ENCODE peak calls at places on chromosome 9, in nine cellular contexts. One of them, this sample, is unnamed.

GRCh38 chr9:31590091-31590490 is 794.4 kb upstream of the ACO1 start:
- DNase-seq in IMR-90: no peak
- DNase-seq in heart left ventricle: no peak
- DNase-seq in T-helper 2 cell: no peak
- DNase-seq in T47D: no peak
- DNase-seq in HFFc6: no peak
- DNase-seq in AG04449: no peak
- DNase-seq in C1 segment of cervical spinal cord: no peak
- DNase-seq in mesothelial cell of epicardium: no peak
- DNase-seq in this sample: no peak

GRCh38 chr9:95008151-95008771 is 281.8 kb downstream of the AOPEP start:
- DNase-seq in IMR-90: no peak
- DNase-seq in heart left ventricle: peak
- DNase-seq in T-helper 2 cell: no peak
- DNase-seq in T47D: peak
- DNase-seq in HFFc6: no peak
- DNase-seq in AG04449: no peak
- DNase-seq in C1 segment of cervical spinal cord: no peak
- DNase-seq in mesothelial cell of epicardium: no peak
- DNase-seq in this sample: peak

GRCh38 chr9:127092041-127092608 is 30.3 kb downstream of the ANGPTL2 start:
- DNase-seq in IMR-90: no peak
- DNase-seq in heart left ventricle: no peak
- DNase-seq in T-helper 2 cell: no peak
- DNase-seq in T47D: no peak
- DNase-seq in HFFc6: no peak
- DNase-seq in AG04449: no peak
- DNase-seq in C1 segment of cervical spinal cord: no peak
- DNase-seq in mesothelial cell of epicardium: no peak
- DNase-seq in this sample: no peak

GRCh38 chr9:3497406-3497805 is 28.4 kb downstream of the RFX3 start:
- DNase-seq in IMR-90: peak
- DNase-seq in heart left ventricle: no peak
- DNase-seq in T-helper 2 cell: no peak
- DNase-seq in T47D: no peak
- DNase-seq in HFFc6: peak
- DNase-seq in AG04449: peak
- DNase-seq in C1 segment of cervical spinal cord: no peak
- DNase-seq in mesothelial cell of epicardium: no peak
- DNase-seq in this sample: peak

GRCh38 chr9:106288689-106289088 is 574.3 kb upstream of the ZNF462 start:
- DNase-seq in IMR-90: no peak
- DNase-seq in heart left ventricle: no peak
- DNase-seq in T-helper 2 cell: no peak
- DNase-seq in T47D: no peak
- DNase-seq in HFFc6: no peak
- DNase-seq in AG04449: no peak
- DNase-seq in C1 segment of cervical spinal cord: no peak
- DNase-seq in mesothelial cell of epicardium: no peak
- DNase-seq in this sample: no peak

GRCh38 chr9:94164756-94165549 is 80.7 kb downstream of the PTPDC1 start:
- DNase-seq in IMR-90: no peak
- DNase-seq in heart left ventricle: no peak
- DNase-seq in T-helper 2 cell: no peak
- DNase-seq in T47D: no peak
- DNase-seq in HFFc6: no peak
- DNase-seq in AG04449: no peak
- DNase-seq in C1 segment of cervical spinal cord: no peak
- DNase-seq in mesothelial cell of epicardium: no peak
- DNase-seq in this sample: no peak

GRCh38 chr9:121589961-121590360 is 61.5 kb upstream of the DAB2IP start:
- DNase-seq in IMR-90: no peak
- DNase-seq in heart left ventricle: no peak
- DNase-seq in T-helper 2 cell: no peak
- DNase-seq in T47D: no peak
- DNase-seq in HFFc6: no peak
- DNase-seq in AG04449: no peak
- DNase-seq in C1 segment of cervical spinal cord: no peak
- DNase-seq in mesothelial cell of epicardium: no peak
- DNase-seq in this sample: no peak

GRCh38 chr9:36050472-36050871 is 13.8 kb downstream of the RECK start:
- DNase-seq in IMR-90: no peak
- DNase-seq in heart left ventricle: no peak
- DNase-seq in T-helper 2 cell: no peak
- DNase-seq in T47D: no peak
- DNase-seq in HFFc6: no peak
- DNase-seq in AG04449: no peak
- DNase-seq in C1 segment of cervical spinal cord: no peak
- DNase-seq in mesothelial cell of epicardium: no peak
- DNase-seq in this sample: no peak

GRCh38 chr9:19229725-19230355 is 653 bp upstream of the DENND4C start:
- DNase-seq in IMR-90: no peak
- DNase-seq in heart left ventricle: no peak
- DNase-seq in T-helper 2 cell: peak
- DNase-seq in T47D: peak
- DNase-seq in HFFc6: peak
- DNase-seq in AG04449: no peak
- DNase-seq in C1 segment of cervical spinal cord: peak
- DNase-seq in mesothelial cell of epicardium: peak
- DNase-seq in this sample: peak

This sample was measured in NCI-H226.